ENCODE peak calls at places on chromosomes 7 and 10, in five cellular contexts. Q is IMR-90, W is neural progenitor cell, T is GM12878, B is fibroblast of lung. U is an unnamed sample.

GRCh38 chr7:114889646-114890285 is 32.1 kb upstream of the MDFIC start:
- DNase-seq in Q (peak; percentile 99), W (no peak), T (no peak), B (peak; percentile 99), U (no peak)

GRCh38 chr10:91210435-91210834 is 10.0 kb upstream of the PCGF5 start:
- DNase-seq in Q (no peak), W (no peak), T (no peak), B (no peak), U (no peak)

GRCh38 chr7:70098905-70099672 is 500.8 kb downstream of the AUTS2 start:
- DNase-seq in Q (no peak), W (no peak), T (no peak), B (peak; percentile 47), U (no peak)

GRCh38 chr7:33876600-33877274 is 28.6 kb upstream of the BMPER start:
- DNase-seq in Q (no peak), W (no peak), T (no peak), B (no peak), U (no peak)

GRCh38 chr10:12594448-12594944 is 245.1 kb downstream of the CAMK1D start:
- DNase-seq in Q (no peak), W (no peak), T (no peak), B (no peak), U (no peak)

GRCh38 chr7:407706-408539 is 111.7 kb downstream of the PDGFA start:
- DNase-seq in Q (no peak), W (no peak), T (no peak), B (no peak), U (peak; percentile 13)

GRCh38 chr10:79219276-79219957 is 127.9 kb upstream of the PPIF start:
- DNase-seq in Q (peak; percentile 52), W (no peak), T (no peak), B (no peak), U (no peak)

GRCh38 chr7:15462721-15463389 is 99.0 kb downstream of the AGMO start:
- DNase-seq in Q (peak; percentile 13), W (no peak), T (no peak), B (peak; percentile 9), U (no peak)

GRCh38 chr7:37541810-37542443 is 93.3 kb upstream of the ELMO1 start:
- DNase-seq in Q (no peak), W (no peak), T (peak; percentile 20), B (no peak), U (no peak)

GRCh38 chr7:126700807-126701604 is 551.7 kb downstream of the GRM8 start:
- DNase-seq in Q (peak; percentile 78), W (peak; percentile 20), T (peak; percentile 98), B (peak; percentile 97), U (peak; percentile 84)

GRCh38 chr7:99201027-99201426 is 6.9 kb downstream of the KPNA7 start:
- DNase-seq in Q (peak; percentile 93), W (no peak), T (no peak), B (peak; percentile 92), U (no peak)

GRCh38 chr7:85695041-85695990 is 508.5 kb upstream of the SEMA3D start:
- DNase-seq in Q (peak; percentile 15), W (no peak), T (no peak), B (peak; percentile 28), U (no peak)

GRCh38 chr7:137999496-138000080 is 2.3 kb downstream of the CREB3L2 start:
- DNase-seq in Q (no peak), W (no peak), T (no peak), B (no peak), U (no peak)
- H3K9ac ChIP-seq in Q (peak overlapping the region; percentile 90), W (no peak overlapping the region), T (peak overlapping the region; percentile 81), B (peak overlapping the region; percentile 76), U (peak overlapping the region; percentile 88)

GRCh38 chr10:124532106-124532641 is 70.6 kb downstream of the LHPP start:
- DNase-seq in Q (no peak), W (peak; percentile 69), T (no peak), B (no peak), U (peak; percentile 93)

GRCh38 chr10:124529661-124530214 is 68.1 kb downstream of the LHPP start:
- DNase-seq in Q (no peak), W (no peak), T (no peak), B (no peak), U (no peak)

GRCh38 chr10:124527996-124528395 is 66.4 kb downstream of the LHPP start:
- DNase-seq in Q (no peak), W (no peak), T (no peak), B (no peak), U (no peak)

GRCh38 chr10:124530816-124531215 is 69.2 kb downstream of the LHPP start:
- DNase-seq in Q (no peak), W (no peak), T (no peak), B (no peak), U (no peak)

DNA sequence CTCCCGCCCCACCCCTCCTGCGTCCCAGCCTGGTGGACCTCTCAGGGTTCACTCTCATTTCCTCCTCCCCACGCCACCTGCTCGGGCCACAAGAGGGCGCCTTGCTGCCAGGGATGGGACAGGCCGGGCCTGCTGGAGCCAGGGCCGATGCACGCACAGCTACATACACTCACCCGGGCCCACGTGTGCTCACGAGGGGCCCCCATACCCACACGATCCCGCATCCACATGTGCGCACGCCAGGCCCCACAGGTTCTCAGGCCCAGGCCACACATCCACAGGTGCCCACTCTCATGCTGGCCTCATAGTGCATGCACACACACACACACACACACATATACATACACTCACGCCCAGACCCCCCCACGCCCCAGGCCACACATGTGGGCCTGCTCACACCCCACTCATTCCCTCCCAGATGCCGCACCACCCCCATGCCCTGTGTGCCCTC is 68.6 kb downstream of the LHPP start:
- DNase-seq in Q (peak; percentile 74), W (peak; percentile 83), T (no peak), B (peak; percentile 67), U (peak; percentile 97)
- H3K9ac ChIP-seq in Q (no peak overlapping the region), W (no peak overlapping the region), T (no peak overlapping the region), B (no peak overlapping the region), U (no peak overlapping the region)

GRCh38 chr7:45402480-45403218 is 171.5 kb upstream of the ADCY1 start:
- DNase-seq in Q (peak; percentile 31), W (no peak), T (peak; percentile 3), B (peak; percentile 86), U (no peak)
- H3K9ac ChIP-seq in Q (no peak overlapping the region), W (no peak overlapping the region), T (no peak overlapping the region), B (no peak overlapping the region), U (no peak overlapping the region)

GRCh38 chr10:97179731-97180366 is 5.9 kb downstream of the SLIT1 start:
- DNase-seq in Q (no peak), W (peak; percentile 94), T (no peak), B (no peak), U (peak; percentile 96)
- H3K9ac ChIP-seq in Q (no peak overlapping the region), W (no peak overlapping the region), T (no peak overlapping the region), B (no peak overlapping the region), U (no peak overlapping the region)

GRCh38 chr7:129635300-129636029 is 23.9 kb downstream of the NRF1 start:
- DNase-seq in Q (peak; percentile 86), W (peak; percentile 78), T (peak; percentile 47), B (peak; percentile 69), U (peak; percentile 88)
- H3K9ac ChIP-seq in Q (no peak overlapping the region), W (no peak overlapping the region), T (no peak overlapping the region), B (no peak overlapping the region), U (no peak overlapping the region)

GRCh38 chr7:36192050-36192824 is 39.2 kb downstream of the EEPD1 start:
- DNase-seq in Q (peak; percentile 98), W (no peak), T (peak; percentile 11), B (peak; percentile 84), U (peak; percentile 24)
- H3K9ac ChIP-seq in Q (peak overlapping the region; percentile 31), W (no peak overlapping the region), T (no peak overlapping the region), B (no peak overlapping the region), U (no peak overlapping the region)

U was measured in endodermal cell.